ENCODE peak calls at places on chromosomes 6 and 20, in four cellular contexts. F, Y, J and R are unnamed samples.

GRCh38 chr20:44017905-44018683 is 103.4 kb downstream of the TOX2 start:
- DNase-seq in F (peak), Y (no peak), J (no peak), R (no peak)

GRCh38 chr6:169172946-169173345 is 80.7 kb downstream of the THBS2 start:
- DNase-seq in F (peak), Y (no peak), J (no peak), R (no peak)

GRCh38 chr6:28648035-28648877 is 122.6 kb downstream of the GPX5 start:
- DNase-seq in F (peak), Y (peak), J (peak), R (no peak)

GRCh38 chr6:13762648-13763441 is 51.2 kb upstream of the RANBP9 start:
- DNase-seq in F (peak), Y (peak), J (no peak), R (no peak)

GRCh38 chr20:40630723-40631631 is 58.1 kb downstream of the MAFB start:
- DNase-seq in F (no peak), Y (no peak), J (no peak), R (no peak)

GRCh38 chr20:38550274-38550673 is 30.7 kb upstream of the ADIG start:
- DNase-seq in F (no peak), Y (no peak), J (no peak), R (no peak)

GRCh38 chr20:35515949-35516645 is 13.4 kb downstream of the C20orf173 start:
- DNase-seq in F (peak), Y (no peak), J (no peak), R (no peak)

GRCh38 chr6:37473364-37474095 is 26.2 kb downstream of the CCDC167 start:
- DNase-seq in F (peak), Y (no peak), J (no peak), R (no peak)

GRCh38 chr6:133132583-133132982 is 108.6 kb upstream of the EYA4 start:
- DNase-seq in F (peak), Y (no peak), J (no peak), R (no peak)